ENCODE peak calls at places on chromosomes 3 and 15, in eight cellular contexts. H, C, Z, P, B, O, W and K are unnamed samples.

GRCh38 chr3:52529376-52530333 is 4.0 kb downstream of the NT5DC2 start:
- DNase-seq in H (no peak), C (no peak), Z (peak; percentile 86), P (no peak), B (no peak), O (peak; percentile 65), W (no peak), K (no peak)

GRCh38 chr3:108391917-108392585 is 95.7 kb downstream of the HHLA2 start:
- DNase-seq in H (no peak), C (no peak), Z (no peak), P (peak; percentile 9), B (no peak), O (no peak), W (no peak), K (no peak)

GRCh38 chr3:132660745-132661067 is 577 bp downstream of the UBA5 start:
- DNase-seq in H (no peak), C (peak; percentile 4), Z (no peak), P (no peak), B (no peak), O (no peak), W (no peak), K (no peak)

GRCh38 chr3:127787966-127788365 is 34.3 kb downstream of the MGLL start:
- DNase-seq in H (no peak), C (no peak), Z (no peak), P (no peak), B (no peak), O (no peak), W (no peak), K (no peak)

GRCh38 chr3:178048768-178049167 is 487.5 kb upstream of the KCNMB2 start:
- DNase-seq in H (no peak), C (no peak), Z (no peak), P (no peak), B (no peak), O (no peak), W (no peak), K (no peak)

GRCh38 chr3:127722928-127723603 is 50.3 kb downstream of the ABTB1 start:
- DNase-seq in H (no peak), C (no peak), Z (no peak), P (no peak), B (no peak), O (no peak), W (no peak), K (no peak)

GRCh38 chr3:42690191-42690590 is 4.9 kb downstream of the KLHL40 start:
- DNase-seq in H (no peak), C (no peak), Z (no peak), P (no peak), B (no peak), O (no peak), W (no peak), K (no peak)

GRCh38 chr3:126422121-126422520 is 27.4 kb downstream of the CFAP100 start:
- DNase-seq in H (no peak), C (no peak), Z (no peak), P (no peak), B (no peak), O (no peak), W (no peak), K (no peak)

GRCh38 chr3:15805756-15806266 is 8.0 kb upstream of the ANKRD28 start:
- DNase-seq in H (no peak), C (no peak), Z (no peak), P (no peak), B (no peak), O (no peak), W (no peak), K (no peak)

GRCh38 chr3:41600616-41601015 is 361.3 kb downstream of the ULK4 start:
- DNase-seq in H (no peak), C (no peak), Z (no peak), P (no peak), B (no peak), O (no peak), W (no peak), K (no peak)

GRCh38 chr15:75597667-75598341 is 18.7 kb upstream of the PTPN9 start:
- DNase-seq in H (no peak), C (no peak), Z (no peak), P (no peak), B (no peak), O (no peak), W (no peak), K (no peak)

GRCh38 chr15:59687831-59688230 is 1.3 kb downstream of the BNIP2 start:
- DNase-seq in H (no peak), C (no peak), Z (no peak), P (no peak), B (no peak), O (no peak), W (no peak), K (no peak)

GRCh38 chr15:100768501-100768931 is 111.1 kb upstream of the ALDH1A3 start:
- DNase-seq in H (peak; percentile 72), C (no peak), Z (peak; percentile 50), P (no peak), B (no peak), O (no peak), W (no peak), K (no peak)

GRCh38 chr15:74780983-74781672 is 752 bp upstream of the CSK start:
- DNase-seq in H (no peak), C (no peak), Z (no peak), P (peak; percentile 47), B (no peak), O (no peak), W (no peak), K (no peak)

GRCh38 chr15:95162967-95163531 is 931.7 kb downstream of the MCTP2 start:
- DNase-seq in H (no peak), C (no peak), Z (no peak), P (peak; percentile 94), B (no peak), O (no peak), W (no peak), K (no peak)

GRCh38 chr15:74368121-74368520 is 675 bp upstream of the CYP11A1 start:
- DNase-seq in H (no peak), C (no peak), Z (peak; percentile 59), P (no peak), B (no peak), O (no peak), W (no peak), K (no peak)

GRCh38 chr15:90165659-90166489 is 35.3 kb upstream of the SEMA4B start:
- DNase-seq in H (no peak), C (peak; percentile 98), Z (no peak), P (peak; percentile 100), B (peak; percentile 71), O (peak; percentile 67), W (peak; percentile 96), K (peak; percentile 49)

GRCh38 chr3:138781012-138781470 is 53.7 kb downstream of the PIK3CB start:
- DNase-seq in H (no peak), C (no peak), Z (no peak), P (no peak), B (no peak), O (no peak), W (no peak), K (no peak)

GRCh38 chr15:39139431-39140059 is 441.3 kb upstream of the THBS1 start:
- DNase-seq in H (no peak), C (no peak), Z (no peak), P (no peak), B (no peak), O (no peak), W (no peak), K (no peak)

GRCh38 chr3:126394179-126394976 is at the start of gene CFAP100:
- DNase-seq in H (no peak), C (no peak), Z (peak; percentile 82), P (no peak), B (no peak), O (no peak), W (no peak), K (peak; percentile 77)

DNA sequence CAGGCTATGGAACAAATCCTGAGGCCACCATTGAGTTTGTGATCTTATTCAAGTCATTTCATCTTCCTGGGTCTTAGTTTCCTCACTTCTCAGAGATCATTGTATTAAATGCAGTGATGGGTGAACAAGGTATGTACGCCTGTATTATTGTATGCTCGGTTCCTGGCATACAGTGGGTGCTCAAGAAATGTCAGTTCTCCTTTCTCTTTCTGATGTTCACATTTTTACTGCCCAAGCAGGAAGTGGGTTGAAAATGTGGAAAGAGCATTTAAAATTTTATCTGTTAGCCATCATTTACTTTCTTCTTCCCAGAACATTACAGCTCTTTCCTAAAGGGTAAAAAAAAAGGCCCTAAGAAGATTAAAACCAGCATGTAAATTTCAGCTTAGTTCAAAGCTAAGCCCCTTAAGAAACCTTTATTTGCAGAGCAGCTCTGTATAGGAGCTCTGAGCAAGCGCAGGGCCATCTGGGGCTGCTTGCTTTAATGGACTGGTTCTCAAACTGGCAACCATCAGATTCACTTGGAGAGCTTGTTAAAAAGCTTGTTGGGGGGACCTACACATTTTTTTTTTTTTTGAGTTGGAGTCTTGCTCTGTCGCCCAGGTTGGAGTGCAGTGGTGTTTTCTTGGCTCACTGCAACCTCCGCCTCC is 179.4 kb downstream of the CHST2 start:
- DNase-seq in H (no peak), C (no peak), Z (no peak), P (no peak), B (no peak), O (no peak), W (no peak), K (no peak)
- TF ChIP-seq CTCF in H (no peak), C (no peak), Z (no peak), P (no peak), B (no peak), O (no peak), W (no peak), K (no peak)

GRCh38 chr3:189786479-189787064 is 155.4 kb downstream of the TP63 start:
- DNase-seq in H (no peak), C (no peak), Z (no peak), P (no peak), B (no peak), O (no peak), W (no peak), K (no peak)
- TF ChIP-seq CTCF in H (no peak), C (peak; percentile 56), Z (no peak), P (peak; percentile 32), B (no peak), O (no peak), W (peak; percentile 39), K (peak; percentile 28)

GRCh38 chr15:33623010-33623409 is 312.2 kb downstream of the RYR3 start:
- DNase-seq in H (no peak), C (no peak), Z (no peak), P (no peak), B (no peak), O (no peak), W (no peak), K (no peak)
- TF ChIP-seq CTCF in H (peak; percentile 13), C (peak; percentile 45), Z (no peak), P (no peak), B (no peak), O (no peak), W (no peak), K (peak; percentile 14)

GRCh38 chr3:130760922-130761321 is 14.3 kb upstream of the PIK3R4 start:
- DNase-seq in H (no peak), C (no peak), Z (no peak), P (peak; percentile 93), B (no peak), O (no peak), W (no peak), K (no peak)

GRCh38 chr3:130758624-130759023 is 12.0 kb upstream of the PIK3R4 start:
- DNase-seq in H (no peak), C (no peak), Z (no peak), P (no peak), B (no peak), O (no peak), W (no peak), K (no peak)

GRCh38 chr3:130761730-130762311 is 15.2 kb upstream of the PIK3R4 start:
- DNase-seq in H (no peak), C (no peak), Z (no peak), P (peak; percentile 69), B (no peak), O (no peak), W (no peak), K (no peak)

GRCh38 chr3:130757751-130758150 is 11.1 kb upstream of the PIK3R4 start:
- DNase-seq in H (no peak), C (no peak), Z (no peak), P (no peak), B (no peak), O (no peak), W (no peak), K (no peak)

GRCh38 chr3:130759692-130760338 is 13.2 kb upstream of the PIK3R4 start:
- DNase-seq in H (no peak), C (peak; percentile 34), Z (no peak), P (peak; percentile 62), B (no peak), O (no peak), W (peak; percentile 61), K (peak; percentile 43)
- TF ChIP-seq CTCF in H (peak; percentile 85), C (peak; percentile 86), Z (peak; percentile 55), P (peak; percentile 75), B (peak; percentile 72), O (peak; percentile 87), W (peak; percentile 83), K (peak; percentile 84)